ENCODE peak calls at places on chromosomes 5 and 9, in seven cellular contexts. K, C, Q, H, J, I and W are unnamed samples.

GRCh38 chr5:180665682-180666404 is 16.4 kb upstream of the FLT4 start:
- DNase-seq in Q (no peak), C (no peak), J (no peak), I (no peak), H (no peak), K (no peak), W (no peak)

GRCh38 chr9:112025886-112026285 is 129.3 kb downstream of the UGCG start:
- DNase-seq in C (no peak), J (no peak), H (no peak), Q (no peak), K (no peak), I (no peak), W (no peak)

GRCh38 chr9:114406441-114406840 is 18.7 kb upstream of the AKNA start:
- DNase-seq in Q (no peak), H (no peak), J (no peak), I (no peak), K (no peak), C (no peak), W (no peak)

GRCh38 chr9:121296213-121297127 is 28.5 kb downstream of the GSN start:
- DNase-seq in H (no peak), I (no peak), J (no peak), Q (no peak), C (no peak), K (no peak), W (peak; percentile 35)

GRCh38 chr9:71349218-71349617 is 227.8 kb upstream of the TRPM3 start:
- DNase-seq in K (no peak), C (no peak), J (no peak), H (peak; percentile 49), Q (no peak), I (no peak), W (no peak)

GRCh38 chr5:60687927-60688720 is 11.8 kb downstream of the DEPDC1B start:
- DNase-seq in K (no peak), C (peak; percentile 67), Q (no peak), I (peak; percentile 20), H (peak; percentile 75), J (no peak), W (no peak)

GRCh38 chr9:97985058-97985861 is 2.1 kb downstream of the ANP32B start:
- DNase-seq in Q (peak; percentile 14), K (peak; percentile 44), I (no peak), J (no peak), H (peak; percentile 11), C (peak; percentile 57), W (peak; percentile 35)

GRCh38 chr5:141521244-141521781 is 32.4 kb downstream of the PCDHGC5 start:
- DNase-seq in H (peak; percentile 100), K (peak; percentile 51), I (peak; percentile 58), C (no peak), J (no peak), Q (peak; percentile 69), W (no peak)

GRCh38 chr5:108727154-108727638 is 20.5 kb upstream of the FER start:
- DNase-seq in C (no peak), K (peak; percentile 52), J (no peak), Q (peak; percentile 20), H (peak; percentile 24), I (peak; percentile 29), W (no peak)

GRCh38 chr9:16309350-16310271 is 560.9 kb downstream of the BNC2 start:
- DNase-seq in C (no peak), Q (peak; percentile 66), K (peak; percentile 17), J (peak; percentile 48), I (no peak), H (peak; percentile 23), W (no peak)

GRCh38 chr5:66161356-66161755 is 17.3 kb downstream of the SREK1 start:
- DNase-seq in Q (no peak), I (no peak), H (no peak), C (no peak), J (no peak), K (no peak), W (no peak)

GRCh38 chr5:139767960-139768359 is 27.6 kb upstream of the PSD2 start:
- DNase-seq in J (no peak), H (no peak), I (no peak), Q (no peak), C (no peak), K (no peak), W (peak; percentile 88)

GRCh38 chr5:123807177-123807900 is 295.4 kb downstream of the CSNK1G3 start:
- DNase-seq in K (no peak), J (no peak), I (no peak), H (no peak), C (peak; percentile 45), Q (no peak), W (no peak)

DNA sequence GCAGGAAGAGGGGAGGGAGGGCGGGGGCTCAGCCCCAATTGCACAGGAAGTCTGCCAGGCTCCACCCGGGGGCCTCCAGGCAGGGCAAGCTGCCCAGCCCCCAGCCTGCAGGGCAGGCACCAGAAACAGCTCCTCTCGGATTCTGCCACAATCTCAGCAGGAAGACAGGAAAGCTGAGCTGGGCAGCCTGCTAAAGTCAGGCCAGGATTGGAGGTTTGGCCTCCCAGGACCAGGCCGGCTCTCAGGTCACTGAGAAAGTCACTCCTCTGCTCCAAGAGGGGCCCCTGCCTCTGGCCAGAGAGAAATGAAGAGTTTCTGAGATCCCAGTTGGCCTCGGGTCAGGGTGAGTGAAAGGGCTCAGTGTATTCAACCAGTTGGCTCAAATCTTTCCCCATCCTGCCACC is 54.6 kb upstream of the STXBP1 start:
- DNase-seq in Q (no peak), J (no peak), I (no peak), C (no peak), K (no peak), H (no peak), W (no peak)
- H3K4me1 ChIP-seq in Q (peaks cover 98% of the 10 kb centered on the region), J (peaks cover 30% of the 10 kb centered on the region), I (peaks cover 83% of the 10 kb centered on the region), C (peaks cover 30% of the 10 kb centered on the region), K (peaks cover 59% of the 10 kb centered on the region), H (peaks cover 70% of the 10 kb centered on the region), W (no peaks in the 10 kb centered on the region)

DNA sequence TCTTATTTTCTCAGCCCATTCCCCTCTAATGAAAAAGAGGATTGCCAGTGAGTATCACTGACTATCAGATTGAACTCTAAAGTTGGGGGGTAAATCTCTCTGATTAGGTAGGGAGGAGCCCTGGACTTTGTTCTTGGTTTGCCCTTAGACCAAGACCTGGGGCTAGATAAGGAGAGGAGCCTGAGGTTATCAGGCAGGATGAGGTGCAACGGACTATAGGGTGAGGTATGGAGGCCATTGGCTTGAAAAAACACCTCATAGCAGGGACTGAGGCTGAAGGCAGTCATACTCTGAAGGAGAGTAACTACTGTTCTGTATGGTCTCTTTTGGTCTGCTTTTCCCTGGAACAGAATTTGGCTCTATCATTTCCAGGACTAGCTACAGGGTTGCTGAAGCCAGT is 2.5 kb downstream of the TRIM32 start:
- DNase-seq in Q (no peak), H (no peak), J (no peak), C (no peak), I (no peak), K (no peak), W (no peak)
- H3K4me1 ChIP-seq in Q (peaks cover 12% of the 10 kb centered on the region), H (peaks cover 18% of the 10 kb centered on the region), J (peaks cover 52% of the 10 kb centered on the region), C (peaks cover 25% of the 10 kb centered on the region), I (peaks cover 68% of the 10 kb centered on the region), K (peaks cover 36% of the 10 kb centered on the region), W (no peaks in the 10 kb centered on the region)

DNA sequence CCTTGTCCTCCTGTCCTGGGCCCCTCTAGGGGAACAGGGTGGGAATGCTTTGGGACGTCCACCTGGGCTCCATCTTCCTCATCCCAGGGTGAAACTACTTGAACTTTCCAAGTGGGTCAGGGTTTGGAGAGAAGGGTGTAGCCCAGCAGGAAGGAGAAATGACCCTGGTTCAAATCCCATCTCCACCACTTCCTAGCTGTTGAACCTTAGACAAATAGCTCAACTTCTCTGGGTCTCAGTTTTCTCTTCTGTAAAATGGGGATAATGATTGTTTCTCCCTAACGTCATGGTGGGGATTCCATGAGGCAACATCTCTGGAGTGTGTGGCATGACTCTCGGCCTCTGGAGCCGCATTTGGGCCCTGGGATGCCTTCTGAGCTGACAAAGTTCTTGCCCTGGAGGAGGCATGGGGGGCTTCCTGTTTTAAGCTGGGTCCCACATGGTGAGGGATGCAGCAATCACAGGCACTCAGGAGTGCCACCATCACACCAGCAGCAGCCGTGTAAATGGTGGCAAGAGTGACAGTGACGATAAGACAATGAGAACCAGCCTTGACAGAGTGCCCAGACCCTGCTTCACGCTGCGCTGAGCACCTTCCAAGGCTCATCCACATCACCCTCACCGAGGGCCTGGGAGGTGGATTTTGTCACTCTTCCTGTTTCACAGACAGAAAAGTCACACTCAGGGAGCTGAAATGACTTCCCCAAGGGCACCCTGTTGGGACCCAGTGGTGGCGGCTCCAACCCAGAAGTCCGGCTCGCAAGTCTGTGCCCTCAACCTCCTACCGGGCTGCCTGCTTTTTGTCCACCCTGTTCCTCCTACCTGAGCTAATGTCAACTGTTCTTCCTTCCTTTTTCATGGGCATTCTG is 69.5 kb upstream of the IER5L start:
- DNase-seq in I (no peak), K (no peak), H (no peak), Q (no peak), J (peak; percentile 9), C (no peak), W (no peak)
- H3K4me1 ChIP-seq in I (no peaks in the 10 kb centered on the region), K (no peaks in the 10 kb centered on the region), H (peaks cover 8% of the 10 kb centered on the region), Q (no peaks in the 10 kb centered on the region), J (no peaks in the 10 kb centered on the region), C (no peaks in the 10 kb centered on the region), W (no peaks in the 10 kb centered on the region)

DNA sequence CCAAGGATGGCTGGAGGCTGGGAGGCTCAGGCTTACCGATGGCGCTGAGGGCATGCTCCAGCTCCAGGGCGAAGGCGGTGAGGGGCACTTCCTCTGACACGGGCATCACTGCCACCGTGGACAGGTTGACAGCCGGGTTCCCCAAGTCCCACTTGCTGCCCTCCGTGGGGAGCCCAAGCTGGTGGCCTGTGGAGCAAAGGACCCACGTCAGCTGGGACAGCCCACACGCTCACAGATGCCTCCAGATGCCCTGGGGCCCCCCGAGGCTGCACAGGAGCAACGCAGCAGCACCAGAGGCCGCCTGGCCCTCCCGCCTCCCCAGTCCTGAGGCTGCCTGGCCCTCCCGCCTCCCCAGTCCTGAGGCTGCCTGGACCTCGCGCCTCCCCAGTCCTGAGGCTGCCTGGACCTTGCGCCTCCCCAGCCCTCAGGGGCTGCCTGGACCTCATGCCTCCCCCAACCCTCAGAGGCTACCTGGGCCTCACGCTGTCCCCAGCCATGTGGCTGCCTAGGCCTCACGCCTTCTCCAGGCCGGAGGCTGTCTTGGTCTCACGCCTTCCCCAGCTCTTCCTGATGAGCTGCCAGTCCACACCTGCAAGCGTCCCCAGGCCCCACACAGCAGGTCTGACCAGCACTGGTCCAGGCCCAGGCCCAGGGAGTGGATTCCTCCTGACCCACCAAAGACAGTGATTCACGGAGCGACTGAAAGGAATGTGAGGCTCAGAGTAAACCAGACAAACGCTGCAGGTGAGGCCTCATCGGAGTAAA is 25.6 kb upstream of the NSMF start:
- DNase-seq in K (no peak), J (no peak), C (no peak), Q (no peak), H (no peak), I (no peak), W (no peak)
- H3K4me1 ChIP-seq in K (peaks cover 12% of the 10 kb centered on the region), J (no peaks in the 10 kb centered on the region), C (no peaks in the 10 kb centered on the region), Q (no peaks in the 10 kb centered on the region), H (peaks cover 6% of the 10 kb centered on the region), I (peaks cover 16% of the 10 kb centered on the region), W (peaks cover 12% of the 10 kb centered on the region)

GRCh38 chr5:76735762-76736545 is 20.0 kb downstream of the F2R start:
- DNase-seq in C (no peak), H (no peak), I (no peak), K (no peak), J (no peak), Q (no peak), W (no peak)
- H3K4me1 ChIP-seq in C (peaks cover 11% of the 10 kb centered on the region), H (peaks cover 7% of the 10 kb centered on the region), I (peaks cover 27% of the 10 kb centered on the region), K (no peaks in the 10 kb centered on the region), J (no peaks in the 10 kb centered on the region), Q (no peaks in the 10 kb centered on the region), W (no peaks in the 10 kb centered on the region)

DNA sequence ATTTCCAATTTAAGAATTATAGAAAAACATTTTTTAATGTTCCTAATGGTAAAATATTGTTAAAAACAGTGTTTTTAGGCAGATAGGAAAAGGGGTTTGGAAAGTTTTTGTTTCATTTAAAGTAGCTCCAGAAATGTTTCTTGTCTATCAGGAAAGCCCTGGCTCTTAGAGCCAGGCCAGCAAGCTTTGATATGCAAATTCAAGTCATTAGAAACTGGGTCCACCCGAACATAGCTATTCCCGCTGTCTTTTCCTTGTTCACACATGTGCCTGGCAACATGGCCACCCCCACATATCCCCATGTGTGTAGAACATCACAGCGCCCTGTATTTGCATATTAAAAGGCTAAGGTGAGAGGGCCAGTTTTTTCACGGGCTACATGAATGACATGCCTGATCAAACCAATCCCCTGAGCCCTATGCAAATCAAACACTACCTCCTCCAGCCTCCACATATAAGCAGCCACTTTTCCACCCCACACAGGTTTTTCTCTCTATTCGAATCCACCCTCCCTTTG is 925.3 kb upstream of the CDH10 start:
- DNase-seq in K (no peak), I (no peak), Q (no peak), H (no peak), C (no peak), J (no peak), W (no peak)
- H3K4me1 ChIP-seq in K (no peaks in the 10 kb centered on the region), I (no peaks in the 10 kb centered on the region), Q (no peaks in the 10 kb centered on the region), H (no peaks in the 10 kb centered on the region), C (peaks cover 4% of the 10 kb centered on the region), J (no peaks in the 10 kb centered on the region), W (no peaks in the 10 kb centered on the region)